ENCODE peak calls at places on chromosome 22, in six cellular contexts. M is tibial artery, K is pancreas, T is neural progenitor cell, V is cardiac muscle cell, Y is OCI-LY7. F is an unnamed sample.

GRCh38 chr22:44702479-44703219 is 645 bp downstream of the PRR5 start:
- DNase-seq in M (no peak), K (peak; percentile 77), T (peak; percentile 82), V (peak; percentile 74), Y (no peak), F (no peak)

GRCh38 chr22:50732681-50733080 is 5.3 kb upstream of the ACR start:
- DNase-seq in M (no peak), K (peak; percentile 21), T (no peak), V (no peak), Y (no peak), F (peak; percentile 2)

GRCh38 chr22:27507066-27507715 is 294.4 kb downstream of the MN1 start:
- DNase-seq in M (no peak), K (no peak), T (no peak), V (no peak), Y (no peak), F (no peak)

GRCh38 chr22:44883011-44883421 is 126.8 kb downstream of the PHF21B start:
- DNase-seq in M (peak; percentile 29), K (peak; percentile 40), T (no peak), V (no peak), Y (no peak), F (no peak)

GRCh38 chr22:20869234-20869633 is 10.4 kb downstream of the SNAP29 start:
- DNase-seq in M (no peak), K (no peak), T (no peak), V (no peak), Y (no peak), F (no peak)

GRCh38 chr22:46596819-46597218 is 23.4 kb upstream of the GRAMD4 start:
- DNase-seq in M (peak; percentile 64), K (peak; percentile 84), T (no peak), V (no peak), Y (no peak), F (no peak)

GRCh38 chr22:28034760-28035401 is 115.8 kb upstream of the PITPNB start:
- DNase-seq in M (peak; percentile 89), K (peak; percentile 79), T (no peak), V (peak; percentile 52), Y (no peak), F (peak; percentile 65)

GRCh38 chr22:26847046-26847445 is 189.7 kb downstream of the MIAT start:
- DNase-seq in M (no peak), K (no peak), T (no peak), V (no peak), Y (no peak), F (no peak)

GRCh38 chr22:22429374-22430108 is 79.0 kb downstream of the ZNF280B start:
- DNase-seq in M (no peak), K (no peak), T (no peak), V (no peak), Y (no peak), F (no peak)

GRCh38 chr22:29689872-29690213 is 30.0 kb upstream of the CABP7 start:
- DNase-seq in M (no peak), K (peak; percentile 83), T (peak; percentile 84), V (peak; percentile 75), Y (peak; percentile 31), F (peak; percentile 51)

GRCh38 chr22:17576475-17576874 is 13.2 kb downstream of the SLC25A18 start:
- DNase-seq in M (no peak), K (no peak), T (no peak), V (no peak), Y (no peak), F (no peak)

GRCh38 chr22:21714059-21714770 is 21.4 kb downstream of the YPEL1 start:
- DNase-seq in M (no peak), K (no peak), T (no peak), V (no peak), Y (no peak), F (no peak)

GRCh38 chr22:21652547-21653545 is 10.7 kb downstream of the SDF2L1 start:
- DNase-seq in M (no peak), K (no peak), T (peak; percentile 92), V (no peak), Y (peak; percentile 40), F (no peak)

GRCh38 chr22:44870021-44870420 is 117.6 kb downstream of the ARHGAP8 start:
- DNase-seq in M (no peak), K (no peak), T (peak; percentile 51), V (peak; percentile 38), Y (no peak), F (no peak)

GRCh38 chr22:36245805-36246356 is 6.6 kb upstream of the APOL2 start:
- DNase-seq in M (no peak), K (no peak), T (no peak), V (no peak), Y (no peak), F (no peak)

GRCh38 chr22:31177420-31178162 is 17.6 kb downstream of the RNF185 start:
- DNase-seq in M (no peak), K (no peak), T (no peak), V (no peak), Y (no peak), F (no peak)

GRCh38 chr22:46627806-46628482 is 7.8 kb downstream of the GRAMD4 start:
- DNase-seq in M (peak; percentile 54), K (peak; percentile 50), T (no peak), V (no peak), Y (no peak), F (no peak)

GRCh38 chr22:50490531-50491308 is 4.1 kb downstream of the MIOX start:
- DNase-seq in M (no peak), K (no peak), T (no peak), V (no peak), Y (peak; percentile 35), F (no peak)

GRCh38 chr22:19819911-19820879 is 34.5 kb downstream of the GNB1L start:
- DNase-seq in M (peak; percentile 37), K (peak; percentile 45), T (no peak), V (no peak), Y (no peak), F (no peak)

GRCh38 chr22:46576556-46577351 is 39.3 kb upstream of the CELSR1 start:
- DNase-seq in M (no peak), K (peak; percentile 85), T (peak; percentile 85), V (peak; percentile 82), Y (peak; percentile 69), F (peak; percentile 71)

GRCh38 chr22:37639771-37640590 is 512 bp downstream of the SH3BP1 start:
- DNase-seq in M (peak; percentile 67), K (no peak), T (peak; percentile 50), V (no peak), Y (peak; percentile 53), F (no peak)
- H3K4me1 ChIP-seq in M (peaks cover 12% of the 10 kb centered on the region), K (no peaks in the 10 kb centered on the region), T (peaks cover 8% of the 10 kb centered on the region), V (peaks cover 13% of the 10 kb centered on the region), Y (peaks cover 31% of the 10 kb centered on the region), F (peaks cover 5% of the 10 kb centered on the region)

DNA sequence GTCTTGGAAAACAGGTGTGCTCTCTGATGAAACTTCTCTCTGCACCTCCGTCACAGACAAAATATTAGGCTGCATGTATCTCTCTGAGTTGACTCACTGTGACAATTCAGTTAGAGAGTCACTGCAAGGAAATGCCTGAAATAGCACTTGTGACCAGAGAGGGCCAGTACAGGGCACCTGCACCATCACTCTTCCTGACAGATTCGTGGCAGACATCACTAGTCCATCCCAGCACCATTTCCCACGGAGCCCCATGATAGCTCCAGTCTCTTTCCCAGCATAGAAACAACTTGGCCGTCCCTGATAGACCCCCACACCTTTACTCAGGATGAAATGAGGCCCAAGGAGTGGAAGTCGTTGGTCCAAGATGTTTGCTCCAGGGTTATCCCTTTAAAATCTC is 73.3 kb upstream of the ISX start:
- DNase-seq in M (no peak), K (no peak), T (no peak), V (no peak), Y (no peak), F (no peak)
- TF ChIP-seq CTCF in M (no peak), K (no peak), T (no peak), V (no peak), Y (no peak), F (no peak)

GRCh38 chr22:33385611-33386010 is 327.4 kb upstream of the SYN3 start:
- DNase-seq in M (no peak), K (no peak), T (no peak), V (no peak), Y (no peak), F (no peak)

GRCh38 chr22:33386270-33386669 is 328.1 kb upstream of the SYN3 start:
- DNase-seq in M (no peak), K (no peak), T (no peak), V (no peak), Y (no peak), F (no peak)

GRCh38 chr22:33393432-33393831 is 335.3 kb upstream of the SYN3 start:
- DNase-seq in M (no peak), K (no peak), T (no peak), V (no peak), Y (no peak), F (no peak)

GRCh38 chr22:33389927-33390326 is 331.7 kb upstream of the SYN3 start:
- DNase-seq in M (no peak), K (no peak), T (no peak), V (no peak), Y (no peak), F (no peak)

GRCh38 chr22:33391298-33391697 is 333.1 kb upstream of the SYN3 start:
- DNase-seq in M (no peak), K (no peak), T (no peak), V (no peak), Y (no peak), F (no peak)
- H3K36me3 ChIP-seq in M (no peaks in the 10 kb centered on the region), K (no peaks in the 10 kb centered on the region), T (no peaks in the 10 kb centered on the region), V (no peaks in the 10 kb centered on the region), Y (no peaks in the 10 kb centered on the region), F (no peaks in the 10 kb centered on the region)

DNA sequence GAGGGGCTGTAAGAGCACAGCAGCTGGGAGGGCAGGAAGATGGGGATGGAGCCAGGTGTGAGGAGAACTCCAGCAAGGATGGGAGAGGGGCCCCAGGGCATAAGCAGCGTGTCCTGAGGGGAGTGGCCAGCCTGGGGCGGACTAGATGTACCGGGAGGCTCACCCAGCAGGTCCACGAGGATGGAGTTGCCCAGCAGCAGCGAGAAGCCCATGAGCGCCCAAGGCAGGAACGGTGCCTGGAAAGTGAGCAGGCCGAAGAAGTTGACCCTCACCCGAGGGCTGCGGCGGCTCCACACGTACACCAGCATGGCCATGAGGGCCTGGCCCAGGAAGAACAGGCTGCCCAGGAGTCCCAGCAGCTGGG is 1.3 kb downstream of the DERL3 start:
- DNase-seq in M (no peak), K (no peak), T (no peak), V (no peak), Y (no peak), F (no peak)
- H3K4me1 ChIP-seq in M (peaks cover 29% of the 10 kb centered on the region), K (no peaks in the 10 kb centered on the region), T (peaks cover 21% of the 10 kb centered on the region), V (peaks cover 31% of the 10 kb centered on the region), Y (peaks cover 46% of the 10 kb centered on the region), F (peaks cover 41% of the 10 kb centered on the region)

DNA sequence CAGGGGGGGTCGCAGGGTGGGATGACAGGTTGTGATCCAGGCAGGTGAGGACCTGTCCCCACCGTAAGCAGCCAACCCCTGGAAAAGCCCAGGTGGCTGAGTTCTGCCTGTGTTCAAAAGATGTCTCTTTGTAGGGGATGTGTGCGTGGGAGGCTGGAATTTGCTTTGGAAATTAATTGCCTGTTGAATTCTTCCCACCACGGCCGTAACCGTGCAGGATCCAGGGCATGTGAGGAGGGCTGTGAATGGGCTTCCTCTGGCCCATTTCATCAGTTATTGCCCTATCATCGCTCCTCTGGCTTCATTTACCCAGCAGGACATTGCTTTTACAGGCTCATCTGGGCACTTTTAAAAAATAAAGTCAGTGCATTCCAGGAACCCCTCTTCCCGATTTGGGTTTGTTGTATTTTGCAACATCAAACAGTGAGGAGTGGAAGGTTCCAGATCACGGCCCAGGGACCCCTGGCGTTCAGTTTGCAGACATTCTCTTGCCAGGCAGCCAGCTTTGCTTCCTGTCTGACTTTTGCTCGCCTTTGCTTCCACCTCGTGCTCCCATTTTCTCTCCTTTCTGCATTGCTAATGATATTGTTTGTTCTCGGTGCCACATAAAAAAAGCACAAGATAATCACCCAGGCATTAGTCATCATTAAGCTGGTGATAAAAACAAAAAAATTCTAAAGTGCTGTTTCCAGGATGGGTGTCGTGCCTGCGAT is 1306.6 kb downstream of the BRD1 start:
- DNase-seq in M (no peak), K (no peak), T (no peak), V (no peak), Y (peak; percentile 16), F (no peak)
- TF ChIP-seq CTCF in M (no peak), K (no peak), T (no peak), V (no peak), Y (peak; percentile 57), F (no peak)